ENCODE peak calls at places on chromosomes 13 and 19, in eight cellular contexts. N is breast epithelium, V is adrenal gland, F is A549, I is heart left ventricle, G is H54, R is body of pancreas, X is GM12892. S is an unnamed sample.

GRCh38 chr19:19636573-19636972 is 6.9 kb downstream of the GMIP start:
- DNase-seq in N (no peak), V (no peak), F (no peak), I (peak), G (no peak), R (no peak), X (no peak), S (no peak)

GRCh38 chr19:14514215-14514871 is 3.9 kb downstream of the DNAJB1 start:
- DNase-seq in N (no peak), V (no peak), F (no peak), I (no peak), G (no peak), R (no peak), X (no peak), S (peak)

GRCh38 chr19:12864143-12864542 is 17.1 kb downstream of the DNASE2 start:
- DNase-seq in N (no peak), V (no peak), F (no peak), I (no peak), G (no peak), R (no peak), X (no peak), S (no peak)

GRCh38 chr13:110382229-110382628 is 75.1 kb downstream of the COL4A2 start:
- DNase-seq in N (no peak), V (no peak), F (peak), I (no peak), G (peak), R (no peak), X (no peak), S (no peak)

GRCh38 chr13:40127476-40127875 is 472.0 kb downstream of the COG6 start:
- DNase-seq in N (no peak), V (no peak), F (no peak), I (no peak), G (no peak), R (no peak), X (no peak), S (no peak)

GRCh38 chr19:8505680-8506401 is 3.4 kb upstream of the PRAM1 start:
- DNase-seq in N (peak), V (peak), F (peak), I (peak), G (peak), R (peak), X (peak), S (peak)

GRCh38 chr19:40144947-40145748 is 46.1 kb upstream of the MAP3K10 start:
- DNase-seq in N (no peak), V (no peak), F (peak), I (no peak), G (no peak), R (no peak), X (no peak), S (no peak)

GRCh38 chr19:29702958-29703320 is 12.1 kb downstream of the C19orf12 start:
- DNase-seq in N (no peak), V (no peak), F (no peak), I (no peak), G (no peak), R (no peak), X (no peak), S (no peak)

GRCh38 chr13:33487575-33488243 is 202.2 kb upstream of the STARD13 start:
- DNase-seq in N (no peak), V (no peak), F (peak), I (no peak), G (no peak), R (peak), X (no peak), S (no peak)

GRCh38 chr13:44108345-44108858 is 228.7 kb downstream of the LACC1 start:
- DNase-seq in N (peak), V (peak), F (peak), I (peak), G (no peak), R (peak), X (no peak), S (no peak)

GRCh38 chr13:73195091-73195490 is 136.3 kb downstream of the KLF5 start:
- DNase-seq in N (no peak), V (no peak), F (no peak), I (no peak), G (no peak), R (no peak), X (no peak), S (no peak)

GRCh38 chr19:13260883-13261653 is 110.9 kb downstream of the IER2 start:
- DNase-seq in N (peak), V (peak), F (peak), I (no peak), G (peak), R (peak), X (peak), S (no peak)

GRCh38 chr19:11499327-11499726 is 6.3 kb downstream of the ZNF653 start:
- DNase-seq in N (no peak), V (no peak), F (no peak), I (no peak), G (no peak), R (no peak), X (no peak), S (no peak)

GRCh38 chr19:6868341-6868740 is 19.0 kb upstream of the ADGRE1 start:
- DNase-seq in N (no peak), V (no peak), F (no peak), I (no peak), G (no peak), R (peak), X (no peak), S (no peak)

GRCh38 chr13:73056054-73056962 is 2.5 kb upstream of the KLF5 start:
- DNase-seq in N (no peak), V (no peak), F (peak), I (no peak), G (peak), R (no peak), X (no peak), S (no peak)

GRCh38 chr13:73596382-73596781 is 537.6 kb downstream of the KLF5 start:
- DNase-seq in N (no peak), V (no peak), F (no peak), I (no peak), G (no peak), R (no peak), X (no peak), S (no peak)

GRCh38 chr19:15112385-15112784 is 5.2 kb downstream of the SYDE1 start:
- DNase-seq in N (no peak), V (no peak), F (peak), I (no peak), G (no peak), R (no peak), X (no peak), S (no peak)

GRCh38 chr19:54077334-54077733 is 3.8 kb downstream of the TARM1 start:
- DNase-seq in N (no peak), V (no peak), F (no peak), I (no peak), G (no peak), R (no peak), X (no peak), S (no peak)

GRCh38 chr19:46211201-46211881 is 18.2 kb upstream of the IGFL1 start:
- DNase-seq in N (peak), V (no peak), F (peak), I (no peak), G (no peak), R (peak), X (no peak), S (no peak)

DNA sequence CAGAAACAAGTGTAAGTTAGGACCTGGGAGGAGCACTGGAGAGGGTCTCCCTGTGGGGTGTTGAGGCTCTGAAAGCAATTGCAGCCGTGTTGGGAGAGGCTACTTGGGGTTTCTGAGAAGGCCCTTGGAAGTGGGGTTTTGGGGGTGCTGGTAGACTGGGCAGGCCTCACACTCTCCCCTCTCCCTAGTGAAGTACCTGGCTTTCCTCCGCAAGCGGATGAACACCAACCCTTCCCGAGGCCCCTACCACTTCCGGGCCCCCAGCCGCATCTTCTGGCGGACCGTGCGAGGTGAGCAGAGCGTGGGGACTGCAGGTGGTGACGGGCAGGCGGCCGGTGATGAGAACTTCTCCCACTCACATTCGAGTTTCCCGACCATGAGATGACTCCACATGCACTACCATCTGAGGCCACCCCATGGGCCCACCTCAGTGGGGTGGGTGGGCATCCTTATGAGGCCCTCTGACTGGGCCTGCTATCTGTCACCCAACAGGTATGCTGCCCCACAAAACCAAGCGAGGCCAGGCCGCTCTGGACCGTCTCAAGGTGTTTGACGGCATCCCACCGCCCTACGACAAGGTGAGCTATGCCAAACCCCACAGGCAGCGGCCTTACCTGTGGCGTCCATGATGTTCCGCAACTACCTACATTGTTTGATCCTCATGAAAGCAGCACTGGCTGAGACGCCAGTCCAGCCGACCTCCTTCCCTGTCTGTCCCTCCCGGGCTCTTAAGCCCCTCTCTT is 3.0 kb downstream of the RPL13A start:
- DNase-seq in N (no peak), V (no peak), F (no peak), I (no peak), G (no peak), R (no peak), X (no peak), S (no peak)
- TF ChIP-seq POLR2A in N (no peak), V (no peak), F (no peak), I (no peak), G (no peak), R (no peak), X (peak), S (no peak)

GRCh38 chr19:10283301-10283733 is 3.4 kb upstream of the ICAM4 start:
- DNase-seq in N (no peak), V (no peak), F (no peak), I (no peak), G (no peak), R (no peak), X (no peak), S (no peak)
- TF ChIP-seq POLR2A in N (no peak), V (no peak), F (no peak), I (no peak), G (no peak), R (no peak), X (no peak), S (no peak)

DNA sequence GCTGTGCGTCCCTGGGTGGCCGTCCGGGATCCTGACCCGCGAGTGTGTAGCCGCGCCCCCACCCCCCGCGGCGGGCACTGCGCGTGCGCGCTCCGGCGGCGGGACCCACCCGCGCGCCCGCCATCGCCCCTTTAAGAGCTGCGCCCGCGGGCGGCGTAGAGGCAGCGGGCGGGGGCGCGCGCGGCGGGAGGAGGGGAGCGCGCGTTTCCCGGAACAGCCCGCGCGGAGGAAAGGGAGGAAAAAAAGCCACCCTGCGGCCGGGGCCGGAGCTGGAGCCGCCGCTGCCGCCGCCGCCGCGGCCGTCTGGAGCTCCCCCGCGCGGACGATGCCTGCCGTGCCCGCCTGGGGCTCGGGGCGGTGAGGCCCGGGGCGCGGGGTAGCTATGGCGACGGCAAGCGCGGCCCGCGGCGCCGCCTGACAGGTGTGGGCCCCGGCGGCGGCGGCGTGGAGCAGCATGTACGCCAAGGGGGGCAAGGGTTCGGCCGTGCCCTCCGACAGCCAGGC is at the start of gene SSBP4:
- DNase-seq in N (no peak), V (peak), F (peak), I (peak), G (no peak), R (peak), X (peak), S (peak)
- TF ChIP-seq POLR2A in N (no peak), V (peak), F (no peak), I (peak), G (peak), R (no peak), X (peak), S (no peak)

DNA sequence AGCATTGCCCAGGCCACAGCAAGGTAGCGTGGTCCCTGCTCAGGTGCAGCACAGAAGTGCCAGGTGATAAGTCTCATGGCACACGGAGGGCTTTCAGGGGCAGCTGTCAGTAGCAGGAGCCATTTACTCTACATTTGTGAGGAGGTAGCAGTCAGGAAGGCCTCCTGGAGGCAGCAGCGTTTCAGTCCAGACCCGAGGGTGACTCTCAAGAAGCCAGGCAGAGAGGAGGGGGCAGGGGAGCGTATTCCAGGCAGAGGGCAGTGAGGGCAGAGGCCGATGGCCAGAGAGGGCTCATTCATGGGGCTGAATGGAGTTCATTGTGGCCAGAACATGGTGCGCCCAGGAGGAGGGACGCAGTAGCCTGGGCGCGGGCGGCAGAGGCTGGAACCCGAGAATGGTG is 8.9 kb downstream of the PIAS4 start:
- DNase-seq in N (no peak), V (no peak), F (no peak), I (no peak), G (no peak), R (no peak), X (no peak), S (no peak)
- TF ChIP-seq POLR2A in N (no peak), V (no peak), F (no peak), I (no peak), G (no peak), R (no peak), X (no peak), S (no peak)

S was measured in erythroblast.